ENCODE peak calls at places on chromosomes 13 and 19, in five cellular contexts. C is RWPE1, J is left ventricle myocardium inferior, N is right atrium auricular region, U is caudate nucleus. M is an unnamed sample.
A peak's percentile ranks its signal among the peaks of the same experiment; 100 is the strongest.

GRCh38 chr13:20371825-20372224 is 139.7 kb upstream of the GJB6 start:
- DNase-seq in J (no peak), U (no peak), N (no peak), C (no peak), M (no peak)

GRCh38 chr19:7480975-7481265 is 7.9 kb downstream of the PEX11G start:
- DNase-seq in C (no peak), N (no peak), J (no peak), U (no peak), M (no peak)

GRCh38 chr19:49844138-49844740 is 6.7 kb upstream of the PTOV1 start:
- DNase-seq in N (no peak), J (no peak), U (no peak), C (no peak), M (no peak)

GRCh38 chr19:10864538-10864899 is 6.8 kb upstream of the CARM1 start:
- DNase-seq in J (peak; percentile 85), U (peak; percentile 71), C (peak; percentile 92), N (peak; percentile 80), M (peak; percentile 84)

GRCh38 chr13:41613984-41614581 is 156.7 kb downstream of the RGCC start:
- DNase-seq in J (peak; percentile 66), U (no peak), N (peak; percentile 67), C (no peak), M (no peak)

GRCh38 chr13:27273658-27274425 is 3.2 kb downstream of the RASL11A start:
- DNase-seq in C (no peak), N (no peak), U (no peak), J (no peak), M (no peak)

GRCh38 chr19:45716314-45717130 is 14.2 kb downstream of the FBXO46 start:
- DNase-seq in J (no peak), U (peak; percentile 39), C (peak; percentile 69), N (no peak), M (no peak)

GRCh38 chr13:41019027-41019487 is at the start of gene ELF1:
- DNase-seq in C (peak; percentile 78), U (no peak), N (no peak), J (no peak), M (no peak)

GRCh38 chr19:44675516-44675915 is 4.2 kb downstream of the CEACAM19 start:
- DNase-seq in U (no peak), J (no peak), C (no peak), N (no peak), M (no peak)

GRCh38 chr19:13692096-13692495 is 72.2 kb upstream of the MRI1 start:
- DNase-seq in C (peak; percentile 63), U (peak; percentile 29), N (no peak), J (no peak), M (no peak)

GRCh38 chr19:48398329-48399235 is 5.1 kb downstream of the GRIN2D start:
- DNase-seq in J (peak; percentile 80), C (peak; percentile 84), N (peak; percentile 68), U (peak; percentile 18), M (no peak)

GRCh38 chr13:53064721-53065120 is 36.1 kb downstream of the OLFM4 start:
- DNase-seq in C (no peak), U (no peak), J (no peak), N (no peak), M (no peak)

GRCh38 chr19:46984077-46985010 is 35.3 kb upstream of the NPAS1 start:
- DNase-seq in N (no peak), U (no peak), J (peak; percentile 61), C (peak; percentile 57), M (no peak)

GRCh38 chr13:43303040-43303729 is 279.8 kb downstream of the DNAJC15 start:
- DNase-seq in U (peak; percentile 49), J (peak; percentile 54), C (peak; percentile 6), N (no peak), M (no peak)

GRCh38 chr13:33838567-33839131 is 20.7 kb downstream of the RFC3 start:
- DNase-seq in C (no peak), J (no peak), U (no peak), N (no peak), M (no peak)

GRCh38 chr19:9431475-9431874 is 3.9 kb downstream of the ZNF266 start:
- DNase-seq in C (peak; percentile 13), N (no peak), J (peak; percentile 35), U (no peak), M (no peak)

GRCh38 chr19:38204728-38205127 is 19.3 kb downstream of the DPF1 start:
- DNase-seq in N (no peak), C (no peak), U (no peak), J (no peak), M (no peak)

GRCh38 chr13:97834255-97834654 is 119.2 kb upstream of the IPO5 start:
- DNase-seq in C (no peak), U (no peak), N (no peak), J (no peak), M (no peak)

GRCh38 chr19:48644839-48645651 is 942 bp downstream of the CA11 start:
- DNase-seq in N (peak; percentile 87), J (peak; percentile 72), C (peak; percentile 50), U (peak; percentile 70), M (peak; percentile 84)

GRCh38 chr19:14048439-14049153 is 13.3 kb downstream of the PALM3 start:
- DNase-seq in U (no peak), C (peak; percentile 45), N (no peak), J (peak; percentile 44), M (no peak)

GRCh38 chr13:50453238-50453637 is 390.3 kb downstream of the DLEU7 start:
- DNase-seq in C (no peak), N (no peak), J (no peak), U (no peak), M (no peak)

GRCh38 chr13:90979059-90979458 is 368.4 kb upstream of the MIR17HG start:
- DNase-seq in U (no peak), J (no peak), C (no peak), N (no peak), M (no peak)

GRCh38 chr19:30778961-30779690 is 406.9 kb downstream of the ZNF536 start:
- DNase-seq in N (peak; percentile 51), J (no peak), C (no peak), U (no peak), M (no peak)

GRCh38 chr13:109744512-109745051 is 41.8 kb downstream of the IRS2 start:
- DNase-seq in J (peak; percentile 56), N (peak; percentile 58), U (no peak), C (no peak), M (peak; percentile 33)

GRCh38 chr19:23070353-23070781 is 46.5 kb upstream of the ZNF730 start:
- DNase-seq in U (no peak), C (no peak), N (peak; percentile 61), J (peak; percentile 46), M (no peak)

GRCh38 chr19:902093-902370 is 8.7 kb downstream of the RNU6-9 start:
- DNase-seq in C (no peak), J (no peak), U (no peak), N (no peak), M (no peak)

GRCh38 chr19:43776285-43776684 is 4.5 kb downstream of the KCNN4 start:
- DNase-seq in C (no peak), N (no peak), U (no peak), J (no peak), M (no peak)

GRCh38 chr13:98275711-98276171 is 98.7 kb upstream of the RNF113B start:
- DNase-seq in C (no peak), U (no peak), J (no peak), N (no peak), M (no peak)

GRCh38 chr13:112106467-112107141 is 39.7 kb downstream of the SOX1 start:
- DNase-seq in C (no peak), U (peak; percentile 52), N (peak; percentile 18), J (no peak), M (no peak)

GRCh38 chr19:31350693-31351211 is 1.5 kb upstream of the TSHZ3 start:
- DNase-seq in J (peak; percentile 68), U (peak; percentile 18), N (no peak), C (no peak), M (no peak)

GRCh38 chr19:19022380-19022961 is 10.8 kb downstream of the SUGP2 start:
- DNase-seq in C (no peak), U (no peak), N (no peak), J (no peak), M (no peak)
- H3K27ac ChIP-seq in C (peak overlapping the region; percentile 17), U (no peak overlapping the region), N (no peak overlapping the region), J (no peak overlapping the region), M (no peak overlapping the region)

GRCh38 chr19:56597696-56598095 is 2.6 kb downstream of the ZNF71 start:
- DNase-seq in U (no peak), N (no peak), C (no peak), J (no peak), M (no peak)

GRCh38 chr19:56594783-56595547 is at the start of gene ZNF71:
- DNase-seq in J (peak; percentile 92), U (peak; percentile 85), C (peak; percentile 93), N (peak; percentile 88), M (peak; percentile 90)

GRCh38 chr19:56594446-56594782 is 688 bp upstream of the ZNF71 start:
- DNase-seq in N (no peak), J (no peak), C (no peak), U (no peak), M (no peak)

GRCh38 chr19:56596676-56597075 is 1.6 kb downstream of the ZNF71 start:
- DNase-seq in U (no peak), C (no peak), N (no peak), J (no peak), M (no peak)

DNA sequence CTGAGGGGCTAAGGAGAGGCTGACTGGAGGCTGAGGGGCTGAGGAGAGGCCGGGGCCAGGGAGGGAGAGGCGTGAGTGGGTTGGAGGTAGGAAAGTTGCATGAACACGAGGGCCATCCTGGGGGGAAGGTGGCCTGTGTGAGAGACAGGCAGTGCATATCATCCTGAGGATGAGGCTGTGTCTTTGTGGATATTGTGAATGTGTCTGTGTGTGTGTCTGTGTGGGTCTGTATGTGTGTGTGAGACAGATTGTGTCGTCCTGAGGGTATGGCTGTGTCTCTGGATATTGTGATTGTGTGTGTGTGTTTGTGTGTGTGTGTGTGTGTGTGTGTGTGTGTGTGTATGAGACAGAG is 422 bp downstream of the ZNF71 start:
- DNase-seq in C (no peak), N (no peak), J (no peak), U (no peak), M (no peak)
- H3K27ac ChIP-seq in C (peak overlapping the region; percentile 61), N (peak overlapping the region; percentile 61), J (peak overlapping the region; percentile 85), U (no peak overlapping the region), M (peak overlapping the region; percentile 91)

DNA sequence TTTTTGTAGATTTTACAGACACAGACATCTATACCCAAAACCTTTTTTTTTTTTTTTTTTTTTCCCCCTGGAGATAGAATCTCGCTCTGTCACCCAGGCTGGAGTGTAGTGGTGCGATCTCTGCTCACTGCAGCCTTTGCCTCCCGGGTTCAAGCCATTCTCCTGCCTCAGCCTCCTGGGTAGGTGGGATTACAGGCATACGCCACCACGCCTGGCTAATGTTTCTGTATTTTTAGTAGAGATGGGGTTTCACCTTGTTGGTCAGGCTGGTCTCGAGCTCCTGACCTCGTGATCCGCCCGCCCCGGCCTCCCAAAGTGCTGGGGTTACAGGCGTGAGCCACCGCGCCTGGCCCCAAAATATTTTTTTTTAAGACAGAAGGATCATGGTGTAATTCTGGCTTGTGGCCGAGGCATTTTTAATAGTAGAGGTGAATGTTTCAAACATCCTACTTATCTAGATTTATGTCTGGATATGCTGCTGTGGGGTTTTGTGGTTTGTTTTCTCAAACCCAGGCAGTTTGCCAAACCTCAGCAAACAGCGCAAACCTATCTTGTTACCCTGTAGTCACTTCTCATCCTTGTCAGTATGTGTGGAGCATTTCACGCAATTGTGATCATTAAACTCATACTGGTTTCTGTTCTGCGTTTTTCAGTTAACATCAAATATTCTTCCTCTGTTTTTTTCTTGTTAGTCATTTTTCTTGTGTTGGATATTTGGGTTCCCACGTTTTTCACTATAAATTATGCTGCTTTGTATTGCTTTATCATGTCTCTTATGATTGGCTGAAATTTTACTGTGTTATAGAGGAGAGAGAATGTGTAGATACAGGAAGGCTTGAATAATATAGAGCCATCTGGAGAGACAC is 36.2 kb upstream of the GARRE1 start:
- DNase-seq in C (peak; percentile 44), U (no peak), N (no peak), J (no peak), M (no peak)
- H3K27ac ChIP-seq in C (peak overlapping the region; percentile 71), U (no peak overlapping the region), N (no peak overlapping the region), J (no peak overlapping the region), M (no peak overlapping the region)

GRCh38 chr13:99819962-99820361 is 151.6 kb downstream of the ZIC5 start:
- DNase-seq in J (no peak), C (no peak), U (no peak), N (no peak), M (no peak)
- H3K27ac ChIP-seq in J (no peak overlapping the region), C (no peak overlapping the region), U (no peak overlapping the region), N (no peak overlapping the region), M (no peak overlapping the region)

M was measured in coronary artery.